ENCODE peak calls at places on chromosomes 4 and X, in seven cellular contexts. G is activated naive CD4-positive, alpha-beta T cell treated with Interleukin-2 at 50 U/mL for 16 hours; U is GM04504; A is GM19239; E is A549; X is H4; T is mesothelial cell of epicardium. M is an unnamed sample.

GRCh38 chr4:41747230-41748055 is 1.1 kb downstream of the PHOX2B start:
- DNase-seq in G (no peak), U (no peak), A (no peak), E (no peak), X (no peak), T (peak), M (peak)

GRCh38 chr4:77586953-77587383 is 18.7 kb upstream of the CXCL13 start:
- DNase-seq in G (peak), U (peak), A (peak), E (no peak), X (no peak), T (no peak), M (no peak)

GRCh38 chr4:13523591-13524503 is 20.5 kb downstream of the NKX3-2 start:
- DNase-seq in G (no peak), U (no peak), A (no peak), E (no peak), X (no peak), T (peak), M (peak)

GRCh38 chr4:95539056-95539455 is 9.7 kb downstream of the UNC5C start:
- DNase-seq in G (no peak), U (no peak), A (no peak), E (no peak), X (no peak), T (no peak), M (no peak)

GRCh38 chrX:20267924-20268701 is 1.4 kb upstream of the RPS6KA3 start:
- DNase-seq in G (peak), U (no peak), A (no peak), E (no peak), X (no peak), T (peak), M (peak)

GRCh38 chrX:153946910-153947769 is 2.7 kb upstream of the RENBP start:
- DNase-seq in G (peak), U (peak), A (peak), E (peak), X (peak), T (peak), M (peak)

GRCh38 chr4:156571146-156571545 is 400.5 kb downstream of the PDGFC start:
- DNase-seq in G (no peak), U (no peak), A (no peak), E (no peak), X (no peak), T (no peak), M (no peak)

GRCh38 chr4:5890063-5890727 is 2.7 kb downstream of the CRMP1 start:
- DNase-seq in G (no peak), U (no peak), A (no peak), E (no peak), X (no peak), T (no peak), M (peak)

GRCh38 chr4:128570380-128570779 is 239.1 kb upstream of the JADE1 start:
- DNase-seq in G (no peak), U (no peak), A (no peak), E (no peak), X (peak), T (no peak), M (no peak)

GRCh38 chrX:151789179-151789800 is 54.7 kb downstream of the CNGA2 start:
- DNase-seq in G (no peak), U (peak), A (no peak), E (peak), X (peak), T (no peak), M (no peak)

GRCh38 chr4:164847016-164847415 is 30.0 kb upstream of the APELA start:
- DNase-seq in G (no peak), U (no peak), A (no peak), E (no peak), X (no peak), T (no peak), M (no peak)

GRCh38 chr4:129453524-129453923 is 357.6 kb downstream of the C4orf33 start:
- DNase-seq in G (no peak), U (no peak), A (no peak), E (no peak), X (no peak), T (no peak), M (peak)

GRCh38 chrX:119617511-119618164 is 11.4 kb upstream of the NKRF start:
- DNase-seq in G (no peak), U (no peak), A (no peak), E (no peak), X (no peak), T (no peak), M (no peak)

GRCh38 chrX:150446995-150447394 is 83.9 kb downstream of the MAMLD1 start:
- DNase-seq in G (no peak), U (no peak), A (no peak), E (no peak), X (no peak), T (no peak), M (no peak)

GRCh38 chr4:1368421-1369090 is 21.5 kb downstream of the UVSSA start:
- DNase-seq in G (no peak), U (no peak), A (no peak), E (no peak), X (no peak), T (no peak), M (no peak)

GRCh38 chrX:141924293-141924692 is 20.6 kb downstream of the MAGEC1 start:
- DNase-seq in G (no peak), U (no peak), A (no peak), E (no peak), X (no peak), T (no peak), M (no peak)

GRCh38 chr4:185082549-185082948 is 60.5 kb upstream of the SLC25A4 start:
- DNase-seq in G (no peak), U (no peak), A (no peak), E (no peak), X (no peak), T (no peak), M (no peak)

GRCh38 chr4:135225551-135225950 is 1024.0 kb upstream of the PABPC4L start:
- DNase-seq in G (no peak), U (no peak), A (no peak), E (no peak), X (no peak), T (no peak), M (no peak)

GRCh38 chr4:165663411-165663810 is 209.6 kb upstream of the TLL1 start:
- DNase-seq in G (no peak), U (no peak), A (no peak), E (no peak), X (no peak), T (no peak), M (no peak)

GRCh38 chrX:109818921-109819320 is 85.9 kb upstream of the ACSL4 start:
- DNase-seq in G (no peak), U (no peak), A (no peak), E (no peak), X (no peak), T (no peak), M (no peak)

GRCh38 chr4:168796362-168797106 is 213.5 kb downstream of the CBR4 start:
- DNase-seq in G (no peak), U (no peak), A (no peak), E (peak), X (peak), T (no peak), M (no peak)

GRCh38 chr4:147984065-147984777 is 252.3 kb downstream of the ARHGAP10 start:
- DNase-seq in G (no peak), U (no peak), A (peak), E (peak), X (peak), T (no peak), M (peak)

GRCh38 chrX:53324085-53324484 is 42.7 kb upstream of the IQSEC2 start:
- DNase-seq in G (no peak), U (no peak), A (no peak), E (no peak), X (no peak), T (no peak), M (no peak)

GRCh38 chr4:137387924-137388323 is 144.4 kb downstream of the PCDH18 start:
- DNase-seq in G (no peak), U (no peak), A (no peak), E (no peak), X (peak), T (no peak), M (no peak)

M was measured in retina.